ENCODE peak calls at places on chromosomes 2 and 18, in six cellular contexts. S, G, H, T, J and V are unnamed samples.

GRCh38 chr2:159225025-159226016 is 61.2 kb downstream of the WDSUB1 start:
- DNase-seq in S (no peak), G (no peak), H (no peak), T (no peak), J (no peak), V (no peak)

GRCh38 chr18:8854962-8855361 is 149.6 kb downstream of the MTCL1 start:
- DNase-seq in S (no peak), G (no peak), H (no peak), T (no peak), J (no peak), V (no peak)

GRCh38 chr18:66587430-66587829 is 16.5 kb downstream of the CDH19 start:
- DNase-seq in S (no peak), G (no peak), H (no peak), T (no peak), J (no peak), V (no peak)

GRCh38 chr2:208319403-208319802 is 53.3 kb downstream of the PIKFYVE start:
- DNase-seq in S (no peak), G (no peak), H (no peak), T (no peak), J (no peak), V (no peak)

GRCh38 chr2:143254108-143254507 is 124.9 kb downstream of the ARHGAP15 start:
- DNase-seq in S (no peak), G (no peak), H (no peak), T (no peak), J (no peak), V (no peak)

GRCh38 chr2:25294573-25295462 is 46.9 kb downstream of the DNMT3A start:
- DNase-seq in S (no peak), G (no peak), H (peak; percentile 85), T (no peak), J (peak; percentile 64), V (no peak)

GRCh38 chr2:44851518-44851917 is 90.0 kb upstream of the SIX3 start:
- DNase-seq in S (no peak), G (no peak), H (no peak), T (no peak), J (no peak), V (no peak)

GRCh38 chr2:186879312-186879711 is 30.3 kb upstream of the ZSWIM2 start:
- DNase-seq in S (no peak), G (no peak), H (no peak), T (no peak), J (no peak), V (no peak)

GRCh38 chr18:48615566-48616401 is 77.0 kb downstream of the CTIF start:
- DNase-seq in S (no peak), G (no peak), H (no peak), T (no peak), J (no peak), V (no peak)

GRCh38 chr2:231785413-231785812 is 832 bp upstream of the COPS7B start:
- DNase-seq in S (no peak), G (no peak), H (no peak), T (no peak), J (no peak), V (no peak)

GRCh38 chr2:175627405-175627804 is 374.7 kb downstream of the LNPK start:
- DNase-seq in S (no peak), G (no peak), H (no peak), T (no peak), J (no peak), V (no peak)

GRCh38 chr2:196927318-196928225 is 1.1 kb upstream of the PGAP1 start:
- DNase-seq in S (no peak), G (no peak), H (peak; percentile 14), T (peak; percentile 47), J (peak; percentile 50), V (no peak)

GRCh38 chr2:188512456-188512855 is 220.8 kb downstream of the GULP1 start:
- DNase-seq in S (no peak), G (no peak), H (no peak), T (no peak), J (no peak), V (no peak)

GRCh38 chr2:200534572-200534971 is 8.6 kb downstream of the SGO2 start:
- DNase-seq in S (no peak), G (no peak), H (no peak), T (no peak), J (no peak), V (no peak)

GRCh38 chr2:30803281-30803680 is 4.0 kb downstream of the CAPN13 start:
- DNase-seq in S (no peak), G (no peak), H (no peak), T (no peak), J (no peak), V (no peak)

GRCh38 chr18:60322591-60322990 is 50.0 kb downstream of the MC4R start:
- DNase-seq in S (no peak), G (no peak), H (no peak), T (peak; percentile 58), J (no peak), V (no peak)

GRCh38 chr2:96642564-96643350 is at the start of gene FER1L5:
- DNase-seq in S (no peak), G (no peak), H (no peak), T (no peak), J (no peak), V (no peak)

GRCh38 chr2:501130-501529 is 176.1 kb downstream of the TMEM18 start:
- DNase-seq in S (no peak), G (no peak), H (no peak), T (no peak), J (no peak), V (no peak)

GRCh38 chr2:9703085-9703641 is 72.4 kb upstream of the YWHAQ start:
- DNase-seq in S (no peak), G (peak; percentile 77), H (peak; percentile 97), T (peak; percentile 92), J (peak; percentile 68), V (no peak)

GRCh38 chr2:229572434-229573338 is 141.7 kb downstream of the DNER start:
- DNase-seq in S (no peak), G (no peak), H (no peak), T (no peak), J (no peak), V (no peak)

GRCh38 chr2:217610411-217610814 is 392.4 kb downstream of the TNS1 start:
- DNase-seq in S (no peak), G (no peak), H (no peak), T (no peak), J (peak; percentile 47), V (no peak)

GRCh38 chr2:165067958-165068612 is 112.8 kb upstream of the SLC38A11 start:
- DNase-seq in S (peak; percentile 72), G (no peak), H (no peak), T (no peak), J (no peak), V (peak; percentile 13)

GRCh38 chr2:168155680-168156079 is 91.7 kb downstream of the STK39 start:
- DNase-seq in S (no peak), G (no peak), H (no peak), T (no peak), J (no peak), V (no peak)

GRCh38 chr2:235002198-235003095 is 50.6 kb downstream of the SH3BP4 start:
- DNase-seq in S (no peak), G (no peak), H (no peak), T (no peak), J (no peak), V (no peak)

GRCh38 chr2:205975082-205975949 is 110.7 kb downstream of the INO80D start:
- DNase-seq in S (no peak), G (no peak), H (no peak), T (no peak), J (no peak), V (no peak)

GRCh38 chr2:74249406-74250122 is 51.1 kb downstream of the MTHFD2 start:
- DNase-seq in S (no peak), G (no peak), H (no peak), T (no peak), J (no peak), V (no peak)

GRCh38 chr18:28163201-28163778 is 13.6 kb downstream of the CDH2 start:
- DNase-seq in S (no peak), G (no peak), H (no peak), T (no peak), J (no peak), V (no peak)

GRCh38 chr2:219521066-219521880 is 7.0 kb downstream of the ASIC4 start:
- DNase-seq in S (no peak), G (no peak), H (no peak), T (no peak), J (no peak), V (no peak)